ENCODE peak calls at places on chromosomes 2 and 18, in six cellular contexts. One of them, this sample, is unnamed.

GRCh38 chr2:24513672-24514071 is 22.6 kb downstream of the NCOA1 start:
- DNase-seq in stimulated activated CD4-positive, alpha-beta T cell treated with anti-CD3 and anti-CD28 coated beads, TNF-alpha, amount 100 ng/mL, for 48 hours: no peak
- DNase-seq in mesothelial cell of epicardium: no peak
- DNase-seq in right lobe of liver: no peak
- DNase-seq in ecto neural progenitor cell: no peak
- DNase-seq in esophagus squamous epithelium: no peak
- DNase-seq in this sample: no peak

GRCh38 chr18:371616-371998 is 103.8 kb upstream of the THOC1 start:
- DNase-seq in mesothelial cell of epicardium: no peak
- DNase-seq in stimulated activated CD4-positive, alpha-beta T cell treated with anti-CD3 and anti-CD28 coated beads, TNF-alpha, amount 100 ng/mL, for 48 hours: no peak
- DNase-seq in esophagus squamous epithelium: no peak
- DNase-seq in right lobe of liver: no peak
- DNase-seq in ecto neural progenitor cell: no peak
- DNase-seq in this sample: no peak

GRCh38 chr2:288002-288742 is at the start of gene ALKAL2:
- DNase-seq in right lobe of liver: peak
- DNase-seq in ecto neural progenitor cell: peak
- DNase-seq in mesothelial cell of epicardium: no peak
- DNase-seq in stimulated activated CD4-positive, alpha-beta T cell treated with anti-CD3 and anti-CD28 coated beads, TNF-alpha, amount 100 ng/mL, for 48 hours: no peak
- DNase-seq in esophagus squamous epithelium: no peak
- DNase-seq in this sample: peak

GRCh38 chr2:79940366-79940765 is 364.2 kb downstream of the LRRTM1 start:
- DNase-seq in right lobe of liver: no peak
- DNase-seq in stimulated activated CD4-positive, alpha-beta T cell treated with anti-CD3 and anti-CD28 coated beads, TNF-alpha, amount 100 ng/mL, for 48 hours: no peak
- DNase-seq in mesothelial cell of epicardium: no peak
- DNase-seq in esophagus squamous epithelium: no peak
- DNase-seq in ecto neural progenitor cell: no peak
- DNase-seq in this sample: no peak

GRCh38 chr2:109160714-109161440 is 31.9 kb downstream of the SH3RF3 start:
- DNase-seq in right lobe of liver: no peak
- DNase-seq in mesothelial cell of epicardium: no peak
- DNase-seq in ecto neural progenitor cell: no peak
- DNase-seq in stimulated activated CD4-positive, alpha-beta T cell treated with anti-CD3 and anti-CD28 coated beads, TNF-alpha, amount 100 ng/mL, for 48 hours: no peak
- DNase-seq in esophagus squamous epithelium: no peak
- DNase-seq in this sample: no peak

GRCh38 chr2:163736433-163737168 is 793 bp upstream of the FIGN start:
- DNase-seq in stimulated activated CD4-positive, alpha-beta T cell treated with anti-CD3 and anti-CD28 coated beads, TNF-alpha, amount 100 ng/mL, for 48 hours: no peak
- DNase-seq in esophagus squamous epithelium: no peak
- DNase-seq in mesothelial cell of epicardium: peak
- DNase-seq in right lobe of liver: peak
- DNase-seq in ecto neural progenitor cell: peak
- DNase-seq in this sample: peak

GRCh38 chr2:15745907-15746306 is 154.2 kb downstream of the DDX1 start:
- DNase-seq in stimulated activated CD4-positive, alpha-beta T cell treated with anti-CD3 and anti-CD28 coated beads, TNF-alpha, amount 100 ng/mL, for 48 hours: no peak
- DNase-seq in right lobe of liver: no peak
- DNase-seq in ecto neural progenitor cell: peak
- DNase-seq in mesothelial cell of epicardium: no peak
- DNase-seq in esophagus squamous epithelium: no peak
- DNase-seq in this sample: no peak

GRCh38 chr2:127107622-127107999 is 657 bp upstream of the BIN1 start:
- DNase-seq in esophagus squamous epithelium: no peak
- DNase-seq in stimulated activated CD4-positive, alpha-beta T cell treated with anti-CD3 and anti-CD28 coated beads, TNF-alpha, amount 100 ng/mL, for 48 hours: no peak
- DNase-seq in mesothelial cell of epicardium: peak
- DNase-seq in right lobe of liver: no peak
- DNase-seq in ecto neural progenitor cell: no peak
- DNase-seq in this sample: peak

GRCh38 chr18:57581301-57581934 is 5.1 kb downstream of the FECH start:
- DNase-seq in esophagus squamous epithelium: no peak
- DNase-seq in mesothelial cell of epicardium: no peak
- DNase-seq in right lobe of liver: no peak
- DNase-seq in ecto neural progenitor cell: no peak
- DNase-seq in stimulated activated CD4-positive, alpha-beta T cell treated with anti-CD3 and anti-CD28 coated beads, TNF-alpha, amount 100 ng/mL, for 48 hours: no peak
- DNase-seq in this sample: no peak

GRCh38 chr2:113886479-113887383 is 3.2 kb upstream of the ACTR3 start:
- DNase-seq in stimulated activated CD4-positive, alpha-beta T cell treated with anti-CD3 and anti-CD28 coated beads, TNF-alpha, amount 100 ng/mL, for 48 hours: no peak
- DNase-seq in right lobe of liver: peak
- DNase-seq in esophagus squamous epithelium: peak
- DNase-seq in ecto neural progenitor cell: no peak
- DNase-seq in mesothelial cell of epicardium: no peak
- DNase-seq in this sample: peak

GRCh38 chr2:218960196-218961165 is 1.0 kb downstream of the CDK5R2 start:
- DNase-seq in esophagus squamous epithelium: no peak
- DNase-seq in right lobe of liver: no peak
- DNase-seq in mesothelial cell of epicardium: no peak
- DNase-seq in ecto neural progenitor cell: peak
- DNase-seq in stimulated activated CD4-positive, alpha-beta T cell treated with anti-CD3 and anti-CD28 coated beads, TNF-alpha, amount 100 ng/mL, for 48 hours: no peak
- DNase-seq in this sample: no peak

GRCh38 chr2:74551530-74551929 is 2.2 kb downstream of the LOXL3 start:
- DNase-seq in right lobe of liver: no peak
- DNase-seq in mesothelial cell of epicardium: no peak
- DNase-seq in stimulated activated CD4-positive, alpha-beta T cell treated with anti-CD3 and anti-CD28 coated beads, TNF-alpha, amount 100 ng/mL, for 48 hours: no peak
- DNase-seq in ecto neural progenitor cell: peak
- DNase-seq in esophagus squamous epithelium: no peak
- DNase-seq in this sample: no peak

GRCh38 chr18:63736856-63737255 is 34.1 kb downstream of the SERPINB11 start:
- DNase-seq in ecto neural progenitor cell: no peak
- DNase-seq in right lobe of liver: no peak
- DNase-seq in mesothelial cell of epicardium: no peak
- DNase-seq in stimulated activated CD4-positive, alpha-beta T cell treated with anti-CD3 and anti-CD28 coated beads, TNF-alpha, amount 100 ng/mL, for 48 hours: no peak
- DNase-seq in esophagus squamous epithelium: no peak
- DNase-seq in this sample: no peak

GRCh38 chr2:3278521-3279218 is 98.9 kb downstream of the EIPR1 start:
- DNase-seq in esophagus squamous epithelium: no peak
- DNase-seq in mesothelial cell of epicardium: no peak
- DNase-seq in stimulated activated CD4-positive, alpha-beta T cell treated with anti-CD3 and anti-CD28 coated beads, TNF-alpha, amount 100 ng/mL, for 48 hours: no peak
- DNase-seq in ecto neural progenitor cell: no peak
- DNase-seq in right lobe of liver: no peak
- DNase-seq in this sample: no peak

GRCh38 chr2:36172828-36173227 is 182.8 kb upstream of the CRIM1 start:
- DNase-seq in esophagus squamous epithelium: no peak
- DNase-seq in ecto neural progenitor cell: no peak
- DNase-seq in mesothelial cell of epicardium: no peak
- DNase-seq in stimulated activated CD4-positive, alpha-beta T cell treated with anti-CD3 and anti-CD28 coated beads, TNF-alpha, amount 100 ng/mL, for 48 hours: no peak
- DNase-seq in right lobe of liver: no peak
- DNase-seq in this sample: no peak

GRCh38 chr2:85623991-85624390 is 8.0 kb downstream of the USP39 start:
- DNase-seq in ecto neural progenitor cell: no peak
- DNase-seq in esophagus squamous epithelium: no peak
- DNase-seq in mesothelial cell of epicardium: no peak
- DNase-seq in stimulated activated CD4-positive, alpha-beta T cell treated with anti-CD3 and anti-CD28 coated beads, TNF-alpha, amount 100 ng/mL, for 48 hours: no peak
- DNase-seq in right lobe of liver: no peak
- DNase-seq in this sample: no peak

GRCh38 chr2:134207589-134208209 is 46.2 kb upstream of the MGAT5 start:
- DNase-seq in esophagus squamous epithelium: no peak
- DNase-seq in right lobe of liver: peak
- DNase-seq in stimulated activated CD4-positive, alpha-beta T cell treated with anti-CD3 and anti-CD28 coated beads, TNF-alpha, amount 100 ng/mL, for 48 hours: peak
- DNase-seq in mesothelial cell of epicardium: no peak
- DNase-seq in ecto neural progenitor cell: peak
- DNase-seq in this sample: peak

GRCh38 chr2:126664234-126664633 is 8.3 kb downstream of the GYPC start:
- DNase-seq in ecto neural progenitor cell: no peak
- DNase-seq in mesothelial cell of epicardium: no peak
- DNase-seq in right lobe of liver: no peak
- DNase-seq in stimulated activated CD4-positive, alpha-beta T cell treated with anti-CD3 and anti-CD28 coated beads, TNF-alpha, amount 100 ng/mL, for 48 hours: no peak
- DNase-seq in esophagus squamous epithelium: no peak
- DNase-seq in this sample: no peak

GRCh38 chr18:75163736-75164135 is 45.2 kb downstream of the PTGR3 start:
- DNase-seq in stimulated activated CD4-positive, alpha-beta T cell treated with anti-CD3 and anti-CD28 coated beads, TNF-alpha, amount 100 ng/mL, for 48 hours: no peak
- DNase-seq in right lobe of liver: no peak
- DNase-seq in ecto neural progenitor cell: no peak
- DNase-seq in mesothelial cell of epicardium: no peak
- DNase-seq in esophagus squamous epithelium: no peak
- DNase-seq in this sample: no peak

GRCh38 chr2:190891913-190892312 is 11.3 kb downstream of the GLS start:
- DNase-seq in ecto neural progenitor cell: no peak
- DNase-seq in right lobe of liver: no peak
- DNase-seq in stimulated activated CD4-positive, alpha-beta T cell treated with anti-CD3 and anti-CD28 coated beads, TNF-alpha, amount 100 ng/mL, for 48 hours: no peak
- DNase-seq in esophagus squamous epithelium: no peak
- DNase-seq in mesothelial cell of epicardium: no peak
- DNase-seq in this sample: no peak

GRCh38 chr2:239028253-239028619 is 180.4 kb downstream of the TWIST2 start:
- DNase-seq in right lobe of liver: no peak
- DNase-seq in stimulated activated CD4-positive, alpha-beta T cell treated with anti-CD3 and anti-CD28 coated beads, TNF-alpha, amount 100 ng/mL, for 48 hours: no peak
- DNase-seq in esophagus squamous epithelium: no peak
- DNase-seq in ecto neural progenitor cell: no peak
- DNase-seq in mesothelial cell of epicardium: no peak
- DNase-seq in this sample: no peak

GRCh38 chr2:38835015-38835601 is 40.6 kb downstream of the DHX57 start:
- DNase-seq in stimulated activated CD4-positive, alpha-beta T cell treated with anti-CD3 and anti-CD28 coated beads, TNF-alpha, amount 100 ng/mL, for 48 hours: no peak
- DNase-seq in esophagus squamous epithelium: no peak
- DNase-seq in ecto neural progenitor cell: no peak
- DNase-seq in mesothelial cell of epicardium: no peak
- DNase-seq in right lobe of liver: no peak
- DNase-seq in this sample: peak

GRCh38 chr18:29862824-29863223 is 1179.7 kb downstream of the DSC3 start:
- DNase-seq in ecto neural progenitor cell: no peak
- DNase-seq in mesothelial cell of epicardium: no peak
- DNase-seq in stimulated activated CD4-positive, alpha-beta T cell treated with anti-CD3 and anti-CD28 coated beads, TNF-alpha, amount 100 ng/mL, for 48 hours: no peak
- DNase-seq in esophagus squamous epithelium: no peak
- DNase-seq in right lobe of liver: no peak
- DNase-seq in this sample: no peak

GRCh38 chr2:36463365-36463764 is 107.8 kb downstream of the CRIM1 start:
- DNase-seq in ecto neural progenitor cell: no peak
- DNase-seq in mesothelial cell of epicardium: no peak
- DNase-seq in right lobe of liver: no peak
- DNase-seq in stimulated activated CD4-positive, alpha-beta T cell treated with anti-CD3 and anti-CD28 coated beads, TNF-alpha, amount 100 ng/mL, for 48 hours: no peak
- DNase-seq in esophagus squamous epithelium: no peak
- DNase-seq in this sample: peak

GRCh38 chr18:42640160-42640559 is 475.3 kb downstream of the RIT2 start:
- DNase-seq in ecto neural progenitor cell: no peak
- DNase-seq in right lobe of liver: no peak
- DNase-seq in esophagus squamous epithelium: no peak
- DNase-seq in stimulated activated CD4-positive, alpha-beta T cell treated with anti-CD3 and anti-CD28 coated beads, TNF-alpha, amount 100 ng/mL, for 48 hours: no peak
- DNase-seq in mesothelial cell of epicardium: no peak
- DNase-seq in this sample: no peak

GRCh38 chr2:140506606-140507005 is 1624.2 kb downstream of the LRP1B start:
- DNase-seq in right lobe of liver: no peak
- DNase-seq in ecto neural progenitor cell: no peak
- DNase-seq in esophagus squamous epithelium: no peak
- DNase-seq in mesothelial cell of epicardium: no peak
- DNase-seq in stimulated activated CD4-positive, alpha-beta T cell treated with anti-CD3 and anti-CD28 coated beads, TNF-alpha, amount 100 ng/mL, for 48 hours: no peak
- DNase-seq in this sample: peak

GRCh38 chr2:217993817-217994459 is 8.9 kb downstream of the TNS1 start:
- DNase-seq in esophagus squamous epithelium: no peak
- DNase-seq in stimulated activated CD4-positive, alpha-beta T cell treated with anti-CD3 and anti-CD28 coated beads, TNF-alpha, amount 100 ng/mL, for 48 hours: peak
- DNase-seq in right lobe of liver: peak
- DNase-seq in mesothelial cell of epicardium: no peak
- DNase-seq in ecto neural progenitor cell: peak
- DNase-seq in this sample: peak